ENCODE peak calls at places on chromosome 1, in four cellular contexts. One of them, this sample, is unnamed.

GRCh38 chr1:164261691-164262240 is 297.2 kb upstream of the PBX1 start:
- DNase-seq in CD8-positive, alpha-beta T cell: no peak
- DNase-seq in thoracic aorta: no peak
- DNase-seq in upper lobe of right lung: no peak
- DNase-seq in this sample: no peak

GRCh38 chr1:180234369-180235076 is 4.5 kb downstream of the LHX4 start:
- DNase-seq in CD8-positive, alpha-beta T cell: no peak
- DNase-seq in thoracic aorta: no peak
- DNase-seq in upper lobe of right lung: no peak
- DNase-seq in this sample: no peak

GRCh38 chr1:55823521-55824296 is 608.5 kb upstream of the USP24 start:
- DNase-seq in CD8-positive, alpha-beta T cell: no peak
- DNase-seq in thoracic aorta: no peak
- DNase-seq in upper lobe of right lung: no peak
- DNase-seq in this sample: no peak

GRCh38 chr1:77682442-77683141 is at the start of gene ZZZ3:
- DNase-seq in CD8-positive, alpha-beta T cell: peak
- DNase-seq in thoracic aorta: peak
- DNase-seq in upper lobe of right lung: peak
- DNase-seq in this sample: peak

GRCh38 chr1:110916669-110917306 is 43.8 kb downstream of the CD53 start:
- DNase-seq in CD8-positive, alpha-beta T cell: no peak
- DNase-seq in thoracic aorta: no peak
- DNase-seq in upper lobe of right lung: no peak
- DNase-seq in this sample: peak

GRCh38 chr1:172745014-172745413 is 86.1 kb downstream of the FASLG start:
- DNase-seq in CD8-positive, alpha-beta T cell: no peak
- DNase-seq in thoracic aorta: no peak
- DNase-seq in upper lobe of right lung: no peak
- DNase-seq in this sample: peak

GRCh38 chr1:36502616-36503015 is 19.9 kb upstream of the CSF3R start:
- DNase-seq in CD8-positive, alpha-beta T cell: no peak
- DNase-seq in thoracic aorta: no peak
- DNase-seq in upper lobe of right lung: no peak
- DNase-seq in this sample: no peak

GRCh38 chr1:9121891-9122409 is 7.0 kb downstream of the GPR157 start:
- DNase-seq in CD8-positive, alpha-beta T cell: no peak
- DNase-seq in thoracic aorta: no peak
- DNase-seq in upper lobe of right lung: no peak
- DNase-seq in this sample: no peak

DNA sequence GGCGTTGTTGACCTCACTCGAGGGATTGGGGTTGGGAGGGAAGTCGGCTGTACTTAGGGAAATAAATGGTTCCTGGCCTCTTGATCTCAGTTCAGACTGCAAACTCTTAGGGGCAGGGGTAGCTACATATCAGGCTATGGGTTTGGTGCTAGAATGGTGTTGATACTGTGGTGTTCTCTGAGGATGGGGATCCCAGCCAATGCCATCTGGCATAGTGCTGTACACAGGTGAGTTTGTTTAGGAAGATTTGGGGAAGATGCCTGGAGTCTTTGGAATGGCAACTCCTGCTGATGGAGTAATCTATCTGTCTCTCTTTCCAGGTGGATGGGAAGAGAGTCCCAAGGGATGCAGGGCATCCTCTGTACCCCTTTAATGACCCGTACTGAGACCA is 14.3 kb upstream of the NASP start:
- DNase-seq in CD8-positive, alpha-beta T cell: no peak
- DNase-seq in thoracic aorta: no peak
- DNase-seq in upper lobe of right lung: no peak
- DNase-seq in this sample: no peak
- H3K27ac ChIP-seq in CD8-positive, alpha-beta T cell: no peak
- H3K27ac ChIP-seq in thoracic aorta: no peak
- H3K27ac ChIP-seq in upper lobe of right lung: no peak
- H3K27ac ChIP-seq in this sample: peak

GRCh38 chr1:109626682-109627408 is 7.2 kb downstream of the AMPD2 start:
- DNase-seq in CD8-positive, alpha-beta T cell: no peak
- DNase-seq in thoracic aorta: no peak
- DNase-seq in upper lobe of right lung: no peak
- DNase-seq in this sample: no peak

GRCh38 chr1:109625176-109625575 is 5.5 kb downstream of the AMPD2 start:
- DNase-seq in CD8-positive, alpha-beta T cell: no peak
- DNase-seq in thoracic aorta: no peak
- DNase-seq in upper lobe of right lung: no peak
- DNase-seq in this sample: no peak

GRCh38 chr1:109624215-109625010 is 4.8 kb downstream of the AMPD2 start:
- DNase-seq in CD8-positive, alpha-beta T cell: no peak
- DNase-seq in thoracic aorta: no peak
- DNase-seq in upper lobe of right lung: no peak
- DNase-seq in this sample: no peak

GRCh38 chr1:109627692-109628399 is 8.2 kb downstream of the AMPD2 start:
- DNase-seq in CD8-positive, alpha-beta T cell: no peak
- DNase-seq in thoracic aorta: no peak
- DNase-seq in upper lobe of right lung: no peak
- DNase-seq in this sample: no peak

GRCh38 chr1:109625601-109626560 is 6.2 kb downstream of the AMPD2 start:
- DNase-seq in CD8-positive, alpha-beta T cell: no peak
- DNase-seq in thoracic aorta: no peak
- DNase-seq in upper lobe of right lung: no peak
- DNase-seq in this sample: no peak
- TF ChIP-seq CTCF in CD8-positive, alpha-beta T cell: no peak
- TF ChIP-seq CTCF in thoracic aorta: no peak
- TF ChIP-seq CTCF in upper lobe of right lung: no peak
- TF ChIP-seq CTCF in this sample: no peak

DNA sequence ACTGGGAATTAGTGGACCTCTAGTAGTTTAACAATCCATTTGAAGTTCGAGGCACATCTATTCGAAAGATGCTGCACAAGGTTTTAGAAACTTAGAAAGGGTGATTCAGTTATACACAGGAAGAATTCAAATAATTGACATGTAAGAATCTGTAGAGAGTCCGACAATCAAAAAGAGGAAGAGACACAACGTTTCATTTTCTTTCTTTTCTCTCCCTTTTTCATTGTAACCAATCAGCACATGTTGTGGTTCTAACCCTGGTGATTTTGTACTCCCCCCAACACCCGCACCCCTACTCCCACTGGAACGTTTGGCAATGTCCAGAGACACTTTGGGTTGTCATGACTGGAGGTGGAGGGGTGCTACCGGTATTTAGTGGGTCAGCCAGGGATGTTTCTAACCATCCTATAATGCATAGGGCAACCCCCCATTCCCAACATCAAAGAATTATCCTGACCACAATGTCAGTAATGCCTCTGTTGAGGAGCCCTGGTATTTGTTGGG is 4.9 kb downstream of the TGFB2 start:
- DNase-seq in CD8-positive, alpha-beta T cell: no peak
- DNase-seq in thoracic aorta: no peak
- DNase-seq in upper lobe of right lung: no peak
- DNase-seq in this sample: no peak
- H3K27ac ChIP-seq in CD8-positive, alpha-beta T cell: no peak
- H3K27ac ChIP-seq in thoracic aorta: peak
- H3K27ac ChIP-seq in upper lobe of right lung: no peak
- H3K27ac ChIP-seq in this sample: no peak

DNA sequence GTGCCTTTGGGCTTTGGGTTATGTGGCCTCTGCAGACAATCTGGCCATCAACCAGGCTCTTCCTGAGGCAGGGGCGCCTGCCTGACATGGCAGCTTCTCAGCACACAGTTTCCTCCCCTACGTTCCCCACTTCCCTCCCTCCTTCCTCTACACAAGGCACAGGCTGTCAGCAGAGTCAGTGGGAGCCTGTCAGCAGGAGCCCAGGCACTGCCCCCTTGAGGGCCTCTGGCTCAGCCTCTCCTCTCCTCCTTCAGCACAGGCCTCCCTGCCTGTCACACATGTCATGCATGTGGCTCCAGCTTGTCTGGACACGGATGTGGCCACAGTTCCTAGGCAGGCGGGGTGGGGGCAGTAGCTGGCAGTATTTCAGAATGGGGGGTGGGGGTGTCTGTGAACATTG is 52.2 kb upstream of the ARTN start:
- DNase-seq in CD8-positive, alpha-beta T cell: no peak
- DNase-seq in thoracic aorta: no peak
- DNase-seq in upper lobe of right lung: no peak
- DNase-seq in this sample: no peak
- TF ChIP-seq CTCF in CD8-positive, alpha-beta T cell: no peak
- TF ChIP-seq CTCF in thoracic aorta: no peak
- TF ChIP-seq CTCF in upper lobe of right lung: no peak
- TF ChIP-seq CTCF in this sample: no peak

GRCh38 chr1:220043646-220044045 is 2.7 kb downstream of the EPRS1 start:
- DNase-seq in CD8-positive, alpha-beta T cell: no peak
- DNase-seq in thoracic aorta: no peak
- DNase-seq in upper lobe of right lung: no peak
- DNase-seq in this sample: no peak

GRCh38 chr1:220040028-220040596 is 6.2 kb downstream of the EPRS1 start:
- DNase-seq in CD8-positive, alpha-beta T cell: no peak
- DNase-seq in thoracic aorta: no peak
- DNase-seq in upper lobe of right lung: no peak
- DNase-seq in this sample: no peak

GRCh38 chr1:220044683-220045355 is 1.5 kb downstream of the EPRS1 start:
- DNase-seq in CD8-positive, alpha-beta T cell: no peak
- DNase-seq in thoracic aorta: no peak
- DNase-seq in upper lobe of right lung: no peak
- DNase-seq in this sample: no peak

GRCh38 chr1:220046052-220046930 is at the start of gene EPRS1:
- DNase-seq in CD8-positive, alpha-beta T cell: peak
- DNase-seq in thoracic aorta: peak
- DNase-seq in upper lobe of right lung: peak
- DNase-seq in this sample: peak

DNA sequence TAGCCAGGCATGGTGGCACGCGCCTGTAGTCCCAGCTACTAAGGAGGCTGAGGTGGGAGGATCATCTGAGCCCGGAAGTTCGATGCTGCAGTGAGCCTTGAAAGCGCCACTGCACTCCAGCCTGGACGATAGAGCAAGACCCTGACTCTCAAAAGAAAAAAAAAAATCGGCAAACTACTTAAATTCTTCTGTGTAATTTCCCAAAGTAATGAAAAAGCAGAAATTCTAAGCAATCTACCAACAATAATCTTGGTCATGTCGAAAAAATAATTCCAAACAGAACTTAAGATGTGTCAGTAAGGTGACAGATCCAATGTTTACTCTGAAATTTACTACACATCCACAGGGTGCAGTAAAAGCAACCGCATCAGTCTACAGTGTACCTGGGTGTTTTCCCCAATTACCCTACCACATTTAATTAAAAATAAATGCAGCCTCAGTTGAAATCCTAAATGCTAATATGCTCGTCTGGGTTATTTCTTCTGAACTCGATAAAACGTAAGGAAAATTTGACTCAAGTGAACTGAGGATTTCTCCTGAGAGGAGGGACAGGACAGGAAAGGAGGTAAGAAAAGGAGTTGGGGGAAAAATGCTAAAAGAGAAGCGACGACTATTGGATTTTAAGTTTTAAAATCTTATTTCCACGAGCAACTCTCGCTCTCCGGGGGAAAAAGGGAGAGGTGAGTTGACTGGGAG is 801 bp downstream of the EPRS1 start:
- DNase-seq in CD8-positive, alpha-beta T cell: no peak
- DNase-seq in thoracic aorta: no peak
- DNase-seq in upper lobe of right lung: no peak
- DNase-seq in this sample: peak
- H3K27ac ChIP-seq in CD8-positive, alpha-beta T cell: peak
- H3K27ac ChIP-seq in thoracic aorta: peak
- H3K27ac ChIP-seq in upper lobe of right lung: peak
- H3K27ac ChIP-seq in this sample: peak

GRCh38 chr1:23960291-23960718 is 677 bp downstream of the PNRC2 start:
- DNase-seq in CD8-positive, alpha-beta T cell: no peak
- DNase-seq in thoracic aorta: no peak
- DNase-seq in upper lobe of right lung: no peak
- DNase-seq in this sample: no peak
- TF ChIP-seq CTCF in CD8-positive, alpha-beta T cell: no peak
- TF ChIP-seq CTCF in thoracic aorta: no peak
- TF ChIP-seq CTCF in upper lobe of right lung: no peak
- TF ChIP-seq CTCF in this sample: no peak

GRCh38 chr1:202009326-202010031 is 908 bp upstream of the ELF3 start:
- DNase-seq in CD8-positive, alpha-beta T cell: peak
- DNase-seq in thoracic aorta: peak
- DNase-seq in upper lobe of right lung: no peak
- DNase-seq in this sample: peak

GRCh38 chr1:202007279-202007678 is 3.1 kb upstream of the ELF3 start:
- DNase-seq in CD8-positive, alpha-beta T cell: no peak
- DNase-seq in thoracic aorta: no peak
- DNase-seq in upper lobe of right lung: no peak
- DNase-seq in this sample: no peak

GRCh38 chr1:202005958-202006357 is 4.4 kb upstream of the ELF3 start:
- DNase-seq in CD8-positive, alpha-beta T cell: no peak
- DNase-seq in thoracic aorta: no peak
- DNase-seq in upper lobe of right lung: no peak
- DNase-seq in this sample: peak

GRCh38 chr1:202010042-202011015 is at the start of gene ELF3:
- DNase-seq in CD8-positive, alpha-beta T cell: no peak
- DNase-seq in thoracic aorta: no peak
- DNase-seq in upper lobe of right lung: peak
- DNase-seq in this sample: peak

DNA sequence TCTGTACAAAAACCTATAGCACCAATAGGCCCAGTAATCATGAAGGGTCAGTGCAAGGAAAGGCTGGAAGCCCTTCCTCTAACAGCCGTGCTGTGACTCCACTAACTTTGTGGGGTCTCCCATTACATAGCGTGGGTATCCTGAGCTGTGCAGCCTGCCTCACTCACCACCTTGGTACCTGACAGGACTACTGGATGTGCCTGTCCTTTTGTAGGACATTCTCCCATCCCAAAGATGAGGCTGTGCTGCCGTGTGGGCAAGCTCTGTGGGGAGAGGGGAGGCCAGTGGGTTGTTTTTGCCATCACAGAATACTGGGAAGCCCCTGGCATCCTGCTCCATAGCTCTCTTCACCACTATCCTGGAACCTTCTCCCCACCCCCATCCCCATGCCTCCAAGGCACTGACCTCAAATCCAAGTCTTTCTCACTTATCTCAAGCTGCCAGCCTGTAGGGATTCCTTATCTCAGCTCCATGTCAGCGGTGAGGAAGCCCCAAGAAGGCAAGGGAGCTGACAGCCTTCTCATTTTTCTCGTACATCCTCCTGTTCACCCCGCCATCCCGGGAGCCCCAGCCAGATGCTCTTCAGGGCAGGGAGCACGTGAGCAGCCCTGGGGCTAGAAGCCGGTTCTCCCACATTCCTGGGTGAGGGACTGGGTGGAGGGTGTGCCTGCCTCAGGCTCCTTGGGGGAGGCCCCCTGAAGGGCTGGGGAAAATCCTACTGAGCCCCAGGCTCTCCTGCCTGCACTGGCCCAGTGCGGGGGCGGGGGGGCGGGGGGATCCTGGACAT is 2.5 kb upstream of the ELF3 start:
- DNase-seq in CD8-positive, alpha-beta T cell: no peak
- DNase-seq in thoracic aorta: no peak
- DNase-seq in upper lobe of right lung: peak
- DNase-seq in this sample: peak
- H3K27ac ChIP-seq in CD8-positive, alpha-beta T cell: no peak
- H3K27ac ChIP-seq in thoracic aorta: no peak
- H3K27ac ChIP-seq in upper lobe of right lung: peak
- H3K27ac ChIP-seq in this sample: peak